ENCODE peak calls at places on chromosomes 12 and 14, in ten cellular contexts. D, C, A, E, M, K, G, N, V and Y are unnamed samples.

GRCh38 chr12:55927588-55928502 is at the start of gene PYM1:
- DNase-seq in D (peak; percentile 79), C (peak; percentile 95), A (peak; percentile 92), E (peak; percentile 64), M (peak; percentile 77), K (peak; percentile 84), G (peak; percentile 80), N (peak; percentile 82), V (peak; percentile 76), Y (peak; percentile 87)

GRCh38 chr14:68278568-68279436 is 459.2 kb downstream of the RAD51B start:
- DNase-seq in D (peak; percentile 54), C (no peak), A (no peak), E (peak; percentile 85), M (no peak), K (peak; percentile 37), G (no peak), N (peak; percentile 65), V (peak; percentile 36), Y (peak; percentile 47)

GRCh38 chr14:103563089-103563620 is 395 bp downstream of the COA8 start:
- DNase-seq in D (peak; percentile 27), C (peak; percentile 83), A (no peak), E (no peak), M (no peak), K (peak; percentile 47), G (peak; percentile 51), N (peak; percentile 25), V (no peak), Y (peak; percentile 72)

GRCh38 chr14:22387776-22388241 is 201.2 kb downstream of the DAD1 start:
- DNase-seq in D (no peak), C (no peak), A (no peak), E (peak; percentile 46), M (no peak), K (no peak), G (no peak), N (no peak), V (no peak), Y (no peak)

GRCh38 chr12:120994589-120995337 is 16.4 kb downstream of the HNF1A start:
- DNase-seq in D (no peak), C (no peak), A (no peak), E (no peak), M (no peak), K (no peak), G (no peak), N (peak; percentile 24), V (no peak), Y (no peak)

GRCh38 chr12:108712164-108712924 is 19.0 kb downstream of the CORO1C start:
- DNase-seq in D (no peak), C (no peak), A (no peak), E (no peak), M (peak; percentile 37), K (no peak), G (no peak), N (no peak), V (no peak), Y (no peak)

GRCh38 chr14:52369305-52369781 is 55.2 kb downstream of the PTGER2 start:
- DNase-seq in D (peak; percentile 90), C (peak; percentile 72), A (no peak), E (peak; percentile 94), M (no peak), K (no peak), G (no peak), N (peak; percentile 83), V (peak; percentile 76), Y (peak; percentile 60)

GRCh38 chr14:85533821-85534271 is 3.9 kb downstream of the FLRT2 start:
- DNase-seq in D (peak; percentile 32), C (no peak), A (no peak), E (no peak), M (no peak), K (no peak), G (no peak), N (peak; percentile 37), V (peak; percentile 36), Y (peak; percentile 31)

GRCh38 chr14:100282766-100283419 is 23.4 kb downstream of the SLC25A29 start:
- DNase-seq in D (no peak), C (no peak), A (no peak), E (no peak), M (no peak), K (no peak), G (peak; percentile 41), N (no peak), V (no peak), Y (peak; percentile 20)

GRCh38 chr14:103593577-103593976 is 30.8 kb downstream of the COA8 start:
- DNase-seq in D (no peak), C (no peak), A (no peak), E (no peak), M (peak; percentile 78), K (no peak), G (no peak), N (no peak), V (no peak), Y (no peak)

GRCh38 chr12:62860501-62861156 is 74.3 kb downstream of the PPM1H start:
- DNase-seq in D (peak; percentile 35), C (no peak), A (no peak), E (no peak), M (no peak), K (no peak), G (no peak), N (no peak), V (peak; percentile 53), Y (no peak)

GRCh38 chr14:59360923-59361794 is 104.0 kb downstream of the GPR135 start:
- DNase-seq in D (peak; percentile 93), C (peak; percentile 75), A (no peak), E (peak; percentile 92), M (no peak), K (peak; percentile 50), G (peak; percentile 71), N (peak; percentile 92), V (peak; percentile 92), Y (peak; percentile 92)

GRCh38 chr14:54515670-54516069 is 6.0 kb downstream of the CGRRF1 start:
- DNase-seq in D (no peak), C (no peak), A (no peak), E (no peak), M (no peak), K (no peak), G (no peak), N (no peak), V (no peak), Y (no peak)

GRCh38 chr12:9897524-9897923 is 16.2 kb downstream of the KLRF2 start:
- DNase-seq in D (no peak), C (no peak), A (no peak), E (no peak), M (no peak), K (no peak), G (no peak), N (no peak), V (no peak), Y (no peak)

GRCh38 chr14:41825622-41826021 is 218.9 kb downstream of the LRFN5 start:
- DNase-seq in D (no peak), C (no peak), A (no peak), E (no peak), M (no peak), K (no peak), G (no peak), N (no peak), V (no peak), Y (no peak)

GRCh38 chr14:41824441-41824840 is 217.8 kb downstream of the LRFN5 start:
- DNase-seq in D (no peak), C (no peak), A (no peak), E (no peak), M (no peak), K (no peak), G (no peak), N (no peak), V (no peak), Y (no peak)
- TF ChIP-seq CTCF in D (no peak), C (no peak), A (peak; percentile 37), E (peak; percentile 12), M (no peak), K (no peak), G (no peak), N (peak; percentile 14), V (no peak), Y (peak; percentile 17)

DNA sequence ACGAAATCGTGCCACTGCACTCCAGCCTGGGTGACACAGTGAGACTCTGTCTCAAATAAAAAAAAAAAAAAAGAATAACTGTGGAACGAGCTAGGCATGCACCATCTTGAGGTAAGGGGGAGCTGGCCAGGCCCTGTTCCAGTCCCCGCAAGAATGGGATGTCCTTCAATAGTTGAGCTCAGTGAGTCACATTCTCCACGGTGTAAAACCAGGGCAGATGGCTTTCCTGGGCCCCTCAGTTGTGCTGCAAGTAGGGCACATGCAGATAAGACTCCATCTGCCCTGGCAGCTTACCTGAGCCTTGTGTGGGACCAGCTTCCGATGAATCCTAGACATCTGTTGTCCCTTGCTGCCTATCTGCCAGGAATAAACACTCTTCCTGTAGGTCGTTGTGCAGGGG is 312.1 kb downstream of the VRK1 start:
- DNase-seq in D (no peak), C (no peak), A (no peak), E (no peak), M (no peak), K (no peak), G (no peak), N (no peak), V (no peak), Y (no peak)
- TF ChIP-seq CTCF in D (no peak), C (no peak), A (no peak), E (no peak), M (no peak), K (no peak), G (no peak), N (no peak), V (no peak), Y (no peak)

GRCh38 chr12:27229367-27229766 is 14.7 kb upstream of the STK38L start:
- DNase-seq in D (no peak), C (no peak), A (no peak), E (no peak), M (no peak), K (no peak), G (no peak), N (no peak), V (no peak), Y (no peak)

GRCh38 chr12:27236498-27236897 is 7.6 kb upstream of the STK38L start:
- DNase-seq in D (peak; percentile 46), C (no peak), A (no peak), E (peak; percentile 30), M (no peak), K (no peak), G (no peak), N (peak; percentile 51), V (peak; percentile 25), Y (no peak)

GRCh38 chr12:27237790-27238771 is 6.0 kb upstream of the STK38L start:
- DNase-seq in D (peak; percentile 39), C (no peak), A (no peak), E (no peak), M (no peak), K (no peak), G (no peak), N (peak; percentile 25), V (peak; percentile 24), Y (no peak)

DNA sequence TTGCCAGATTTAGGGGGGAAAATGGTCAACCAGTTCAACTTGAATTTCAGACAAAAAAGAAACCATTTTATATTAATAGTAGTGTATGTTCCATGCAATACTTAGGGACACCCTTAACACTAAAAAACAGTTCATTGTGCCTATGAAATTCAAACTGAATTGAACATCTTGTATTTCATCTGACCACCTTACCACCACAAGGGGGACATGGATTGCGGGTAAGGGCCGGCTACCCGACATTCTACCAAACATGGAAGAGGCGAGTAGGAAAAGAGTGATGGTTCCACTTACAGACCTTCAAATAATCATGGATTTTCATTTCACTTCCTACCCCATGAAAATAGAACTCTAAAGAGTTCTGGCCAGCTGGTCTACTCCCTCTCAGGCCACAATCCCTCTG is 10.3 kb upstream of the STK38L start:
- DNase-seq in D (no peak), C (no peak), A (no peak), E (no peak), M (no peak), K (no peak), G (no peak), N (no peak), V (no peak), Y (no peak)
- TF ChIP-seq CTCF in D (no peak), C (no peak), A (peak; percentile 34), E (peak; percentile 10), M (no peak), K (no peak), G (no peak), N (peak; percentile 16), V (peak; percentile 6), Y (no peak)

GRCh38 chr14:98731701-98732100 is 540.3 kb downstream of the BCL11B start:
- DNase-seq in D (no peak), C (no peak), A (no peak), E (no peak), M (no peak), K (no peak), G (no peak), N (no peak), V (no peak), Y (no peak)
- TF ChIP-seq CTCF in D (no peak), C (no peak), A (no peak), E (no peak), M (no peak), K (no peak), G (no peak), N (no peak), V (no peak), Y (no peak)